ENCODE peak calls at places on chromosomes 7 and 10, in five cellular contexts. A, Z, R, Q and H are unnamed samples.

GRCh38 chr7:65225422-65226006 is 148.1 kb upstream of the ZNF92 start:
- DNase-seq in A (no peak), Z (no peak), R (no peak), Q (no peak), H (no peak)

GRCh38 chr7:131166066-131166465 is 161.6 kb upstream of the MKLN1 start:
- DNase-seq in A (peak; percentile 31), Z (no peak), R (no peak), Q (no peak), H (no peak)

GRCh38 chr7:146116452-146117219 is at the start of gene CNTNAP2:
- DNase-seq in A (peak; percentile 10), Z (no peak), R (peak; percentile 91), Q (peak; percentile 65), H (no peak)

GRCh38 chr10:131087464-131088215 is 223.9 kb downstream of the TCERG1L start:
- DNase-seq in A (no peak), Z (no peak), R (no peak), Q (no peak), H (no peak)

GRCh38 chr7:99224263-99224947 is 16.5 kb upstream of the KPNA7 start:
- DNase-seq in A (peak; percentile 47), Z (no peak), R (no peak), Q (peak; percentile 23), H (no peak)

GRCh38 chr10:26527018-26527417 is 88.9 kb downstream of the APBB1IP start:
- DNase-seq in A (no peak), Z (no peak), R (no peak), Q (no peak), H (no peak)

GRCh38 chr7:23434147-23434676 is 36.1 kb downstream of the IGF2BP3 start:
- DNase-seq in A (no peak), Z (no peak), R (no peak), Q (no peak), H (no peak)

GRCh38 chr7:105594034-105594433 is 12.7 kb upstream of the EFCAB10 start:
- DNase-seq in A (peak; percentile 30), Z (no peak), R (peak; percentile 75), Q (no peak), H (no peak)

GRCh38 chr7:116438274-116438673 is 61.3 kb upstream of the CAV2 start:
- DNase-seq in A (peak; percentile 53), Z (no peak), R (no peak), Q (peak; percentile 34), H (no peak)

GRCh38 chr7:18312482-18312881 is 183.1 kb upstream of the HDAC9 start:
- DNase-seq in A (no peak), Z (no peak), R (no peak), Q (no peak), H (no peak)

GRCh38 chr7:124783271-124783670 is 17.7 kb upstream of the GPR37 start:
- DNase-seq in A (no peak), Z (no peak), R (no peak), Q (no peak), H (no peak)

GRCh38 chr10:48464121-48464870 is 140.6 kb downstream of the ARHGAP22 start:
- DNase-seq in A (no peak), Z (no peak), R (no peak), Q (no peak), H (no peak)

GRCh38 chr7:105776068-105776790 is 100.2 kb downstream of the ATXN7L1 start:
- DNase-seq in A (peak; percentile 100), Z (no peak), R (no peak), Q (peak; percentile 98), H (no peak)

GRCh38 chr10:71817831-71818268 is 33.2 kb downstream of the PSAP start:
- DNase-seq in A (no peak), Z (no peak), R (no peak), Q (no peak), H (no peak)

GRCh38 chr10:72846225-72846624 is 47.3 kb upstream of the OIT3 start:
- DNase-seq in A (peak; percentile 79), Z (no peak), R (no peak), Q (peak; percentile 47), H (no peak)

GRCh38 chr7:34848670-34849069 is 188.6 kb downstream of the DPY19L1 start:
- DNase-seq in A (no peak), Z (no peak), R (no peak), Q (no peak), H (no peak)

GRCh38 chr7:155338632-155339320 is 41.1 kb downstream of the INSIG1 start:
- DNase-seq in A (no peak), Z (peak; percentile 48), R (no peak), Q (no peak), H (peak; percentile 30)

GRCh38 chr10:48931188-48931587 is 8.5 kb downstream of the LRRC18 start:
- DNase-seq in A (no peak), Z (no peak), R (no peak), Q (no peak), H (no peak)

GRCh38 chr10:74852406-74852805 is 26.0 kb downstream of the KAT6B start:
- DNase-seq in A (no peak), Z (no peak), R (no peak), Q (no peak), H (no peak)

GRCh38 chr7:157432957-157433576 is 96.3 kb downstream of the DNAJB6 start:
- DNase-seq in A (peak; percentile 64), Z (peak; percentile 63), R (peak; percentile 58), Q (peak; percentile 36), H (peak; percentile 58)